ENCODE peak calls at places on chromosome 3, in four cellular contexts. S, V, Z and H are unnamed samples.

GRCh38 chr3:38247366-38248035 is 18.1 kb upstream of the SLC22A13 start:
- DNase-seq in S (no peak), V (peak; percentile 13), Z (peak; percentile 6), H (no peak)

GRCh38 chr3:196666001-196666867 is 26.7 kb downstream of the NRROS start:
- DNase-seq in S (no peak), V (no peak), Z (peak; percentile 91), H (peak; percentile 83)

GRCh38 chr3:140830391-140830790 is 111.2 kb upstream of the SLC25A36 start:
- DNase-seq in S (no peak), V (no peak), Z (no peak), H (no peak)

GRCh38 chr3:63279000-63279366 is 875 bp downstream of the SYNPR start:
- DNase-seq in S (peak; percentile 41), V (no peak), Z (no peak), H (peak; percentile 64)

GRCh38 chr3:111691293-111691909 is 96.3 kb upstream of the ZBED2 start:
- DNase-seq in S (peak; percentile 47), V (no peak), Z (peak; percentile 51), H (peak; percentile 68)

GRCh38 chr3:69649120-69649519 is 90.1 kb upstream of the MITF start:
- DNase-seq in S (no peak), V (no peak), Z (peak; percentile 2), H (no peak)

GRCh38 chr3:108552267-108553159 is 36.7 kb downstream of the CIP2A start:
- DNase-seq in S (peak; percentile 11), V (peak; percentile 19), Z (peak; percentile 35), H (peak; percentile 69)

GRCh38 chr3:33915796-33916589 is 117.6 kb downstream of the PDCD6IP start:
- DNase-seq in S (peak; percentile 24), V (no peak), Z (peak; percentile 3), H (peak; percentile 47)

GRCh38 chr3:177973241-177973840 is 562.9 kb upstream of the KCNMB2 start:
- DNase-seq in S (no peak), V (no peak), Z (no peak), H (no peak)

GRCh38 chr3:142318331-142318730 is 92.9 kb upstream of the GK5 start:
- DNase-seq in S (no peak), V (no peak), Z (no peak), H (no peak)

GRCh38 chr3:123635220-123635619 is 50.4 kb upstream of the HACD2 start:
- DNase-seq in S (no peak), V (no peak), Z (no peak), H (peak; percentile 21)

GRCh38 chr3:129161860-129162271 is 1.0 kb upstream of the ISY1 start:
- DNase-seq in S (peak; percentile 38), V (no peak), Z (peak; percentile 18), H (peak; percentile 30)

GRCh38 chr3:142644502-142644901 is 48.3 kb downstream of the PLS1 start:
- DNase-seq in S (no peak), V (no peak), Z (no peak), H (no peak)

GRCh38 chr3:113454057-113454456 is 12.8 kb upstream of the CFAP44 start:
- DNase-seq in S (no peak), V (no peak), Z (no peak), H (no peak)

GRCh38 chr3:44880284-44880683 is 5.9 kb downstream of the TGM4 start:
- DNase-seq in S (no peak), V (no peak), Z (no peak), H (no peak)

GRCh38 chr3:196541684-196542445 is 26.5 kb downstream of the WDR53 start:
- DNase-seq in S (no peak), V (no peak), Z (no peak), H (no peak)

GRCh38 chr3:133119146-133119545 is 81.0 kb downstream of the TMEM108 start:
- DNase-seq in S (no peak), V (no peak), Z (no peak), H (no peak)

GRCh38 chr3:53804697-53805462 is 41.3 kb downstream of the CHDH start:
- DNase-seq in S (peak; percentile 40), V (peak; percentile 8), Z (no peak), H (no peak)

GRCh38 chr3:16788440-16789057 is 96.2 kb upstream of the PLCL2 start:
- DNase-seq in S (no peak), V (no peak), Z (no peak), H (no peak)

GRCh38 chr3:128983293-128984069 is 10.4 kb downstream of the CFAP92 start:
- DNase-seq in S (no peak), V (no peak), Z (no peak), H (no peak)

GRCh38 chr3:70247955-70248354 is 64.5 kb downstream of the MDFIC2 start:
- DNase-seq in S (no peak), V (no peak), Z (no peak), H (no peak)

GRCh38 chr3:96007650-96008195 is 806.7 kb upstream of the EPHA6 start:
- DNase-seq in S (no peak), V (no peak), Z (no peak), H (no peak)

GRCh38 chr3:159627634-159628033 is 361.0 kb upstream of the IL12A start:
- DNase-seq in S (no peak), V (no peak), Z (no peak), H (no peak)

GRCh38 chr3:12237912-12238650 is 50.8 kb upstream of the PPARG start:
- DNase-seq in S (no peak), V (no peak), Z (no peak), H (no peak)

GRCh38 chr3:30012941-30013543 is 593.4 kb upstream of the TGFBR2 start:
- DNase-seq in S (peak; percentile 41), V (peak; percentile 64), Z (peak; percentile 63), H (peak; percentile 93)

GRCh38 chr3:160686955-160687535 is 10.1 kb downstream of the ARL14 start:
- DNase-seq in S (peak; percentile 12), V (no peak), Z (peak; percentile 6), H (peak; percentile 21)

GRCh38 chr3:71846189-71846588 is 61.2 kb upstream of the PROK2 start:
- DNase-seq in S (no peak), V (no peak), Z (no peak), H (no peak)

GRCh38 chr3:49781415-49782199 is 4.7 kb downstream of the IP6K1 start:
- DNase-seq in S (no peak), V (no peak), Z (peak; percentile 56), H (no peak)

GRCh38 chr3:49780080-49780967 is 6.0 kb downstream of the IP6K1 start:
- DNase-seq in S (no peak), V (no peak), Z (no peak), H (no peak)

GRCh38 chr3:49775538-49775937 is 10.8 kb downstream of the IP6K1 start:
- DNase-seq in S (peak; percentile 67), V (no peak), Z (no peak), H (no peak)

DNA sequence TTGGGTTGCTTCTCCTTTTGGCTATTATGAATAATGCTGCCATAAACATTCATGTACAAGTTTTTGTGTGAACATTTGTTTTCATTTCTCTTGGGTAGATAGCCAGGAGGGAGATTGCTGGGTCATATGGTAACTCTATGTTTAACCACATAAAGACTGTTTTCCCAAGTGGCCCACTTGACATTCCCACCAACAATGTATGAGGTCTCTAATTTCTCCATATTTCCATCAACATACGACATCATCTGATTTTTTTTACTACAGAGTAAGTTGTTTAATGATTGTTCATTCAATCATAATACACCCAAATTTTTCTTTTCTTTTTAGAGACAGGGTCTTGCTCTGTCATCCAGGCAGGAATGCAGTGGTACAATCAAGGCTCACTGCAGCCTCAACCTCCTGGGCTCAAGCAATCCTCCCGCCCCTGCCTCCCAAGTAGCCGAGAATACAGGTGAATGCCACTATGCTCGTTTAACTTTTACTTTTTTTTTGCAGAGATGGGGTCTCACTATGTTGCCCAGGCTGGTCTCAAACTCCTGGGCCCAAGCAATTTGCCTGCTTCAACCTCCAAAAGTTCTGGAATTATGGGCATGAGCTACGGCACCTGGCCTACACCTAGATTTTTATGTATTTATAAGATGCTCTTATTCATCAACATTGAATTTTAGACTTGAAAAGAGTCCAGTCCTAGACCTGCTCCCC is 6.8 kb downstream of the IP6K1 start:
- DNase-seq in S (no peak), V (no peak), Z (no peak), H (no peak)
- H3K4me2 ChIP-seq in S (no peak overlapping the region), V (no peak overlapping the region), Z (peak overlapping the region; percentile 25), H (no peak overlapping the region)

DNA sequence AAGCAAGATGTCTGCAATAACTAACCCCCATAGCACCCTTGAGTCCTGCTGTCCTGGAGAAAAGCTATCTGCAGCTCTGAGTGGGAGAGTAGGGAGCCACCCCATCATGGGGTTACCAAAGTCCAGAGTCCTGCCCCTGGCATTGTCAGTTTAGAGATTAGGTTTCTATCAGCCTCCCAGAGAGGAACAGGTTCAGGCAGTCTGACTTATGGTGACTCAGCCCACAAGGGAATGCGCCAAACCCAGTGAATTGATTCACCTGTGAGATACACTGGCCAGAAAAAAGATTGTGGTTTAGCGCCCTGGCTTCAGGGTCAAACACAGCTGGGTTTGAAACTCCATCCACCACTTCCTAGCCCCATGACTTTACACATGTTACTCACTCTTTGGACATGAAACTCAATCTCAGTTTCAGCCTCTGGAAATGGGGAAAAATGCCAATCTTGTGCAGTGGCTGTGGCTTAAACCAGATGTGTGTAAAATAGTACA is 263.6 kb upstream of the HES1 start:
- DNase-seq in S (peak; percentile 30), V (peak; percentile 97), Z (peak; percentile 70), H (no peak)
- TF ChIP-seq POLR2AphosphoS5 in S (peak; percentile 58), V (peak; percentile 78), Z (no peak), H (no peak)

DNA sequence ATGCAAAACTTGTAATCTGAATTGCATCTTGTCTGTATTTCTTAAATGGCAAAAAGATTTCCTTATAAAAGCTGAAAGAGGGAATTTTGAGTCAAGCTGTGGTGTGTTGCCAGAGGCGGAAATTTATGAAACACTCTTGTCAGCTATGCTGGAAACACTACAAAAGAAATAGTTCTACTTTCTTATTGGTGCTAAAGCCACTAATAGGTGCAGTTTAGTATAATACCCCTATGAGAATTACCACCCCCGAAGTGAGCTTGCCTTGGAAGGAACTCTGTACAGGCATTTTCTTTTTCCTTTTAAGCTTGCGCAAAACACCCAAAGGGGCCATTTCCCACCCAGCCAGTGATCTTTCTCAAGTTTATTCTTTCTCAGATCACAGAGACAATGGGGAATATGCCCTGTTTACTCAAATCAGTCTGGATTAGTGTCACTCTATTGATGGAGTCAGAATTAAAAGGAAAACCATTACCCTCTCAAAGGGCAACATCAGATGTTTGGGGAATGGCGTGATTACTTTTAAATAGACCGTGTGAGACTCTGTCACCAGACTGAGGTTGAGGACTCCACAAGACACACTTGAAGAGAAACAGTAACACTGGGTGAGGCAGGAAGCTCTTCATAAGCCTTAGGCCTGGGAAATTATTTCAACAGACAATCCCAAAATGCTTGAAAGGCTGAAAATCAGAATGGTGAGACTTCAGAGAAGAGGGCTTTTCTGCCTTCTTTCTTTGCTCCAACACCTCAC is 166.1 kb downstream of the TP63 start:
- DNase-seq in S (no peak), V (no peak), Z (no peak), H (no peak)
- H3K4me2 ChIP-seq in S (no peak overlapping the region), V (no peak overlapping the region), Z (no peak overlapping the region), H (no peak overlapping the region)

DNA sequence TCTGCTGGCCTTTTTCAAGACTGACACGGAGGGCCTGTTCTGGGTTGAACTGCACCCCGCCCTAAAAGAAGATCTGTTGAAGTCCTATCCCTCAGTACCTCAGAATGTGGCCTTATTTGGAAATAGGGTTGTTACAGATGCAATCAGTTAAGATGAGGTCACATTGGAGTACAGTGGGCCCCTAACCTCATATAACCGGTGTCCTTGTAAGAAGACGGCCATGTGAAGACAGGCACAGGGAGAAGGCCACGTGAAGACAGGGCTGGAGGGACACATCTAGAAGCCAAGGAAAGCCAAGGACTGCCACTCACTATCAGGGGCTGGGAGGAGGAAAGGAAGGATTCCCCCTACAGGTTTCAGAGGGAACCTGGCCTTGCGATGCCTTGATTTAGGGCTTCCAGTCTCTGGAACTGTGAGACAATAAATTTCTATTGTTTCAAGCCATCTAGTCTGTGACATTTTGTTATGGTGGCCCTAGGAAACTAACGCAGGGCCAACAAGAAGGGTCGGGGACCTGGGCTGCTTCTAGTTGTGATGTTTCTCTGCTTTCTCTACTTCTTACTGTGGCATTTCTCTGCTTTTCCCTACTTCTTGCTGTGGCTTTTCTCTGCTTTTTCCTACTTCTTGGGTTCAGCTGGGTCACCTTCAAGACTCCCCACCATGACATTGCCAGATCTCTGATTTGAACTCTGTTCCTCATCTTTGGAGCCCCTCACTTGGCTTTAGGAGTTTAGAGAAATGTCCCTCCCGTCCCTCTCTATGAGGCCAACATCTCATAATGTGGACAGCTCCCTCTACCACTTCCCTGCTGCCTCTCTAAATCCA is 4.8 kb upstream of the CCDC174 start:
- DNase-seq in S (no peak), V (no peak), Z (no peak), H (peak; percentile 68)
- TF ChIP-seq POLR2AphosphoS5 in S (no peak), V (no peak), Z (no peak), H (no peak)